ENCODE peak calls at places on chromosomes 2 and 18, in ten cellular contexts. Z, H, Q, X, T, B, K, C, S and I are unnamed samples.

GRCh38 chr2:29322011-29322410 is 206.8 kb downstream of the CLIP4 start:
- ATAC-seq in Z (no peak), K (no peak), C (no peak), H (no peak), Q (no peak), B (no peak), T (no peak), X (no peak), S (no peak), I (peak; percentile 38)

GRCh38 chr2:189127756-189128155 is 51.8 kb downstream of the COL5A2 start:
- ATAC-seq in S (no peak), Z (no peak), K (no peak), C (no peak), X (no peak), B (no peak), Q (no peak), T (no peak), H (no peak), I (no peak)

GRCh38 chr2:217291259-217291658 is 431.4 kb upstream of the TNP1 start:
- ATAC-seq in Z (no peak), S (no peak), X (no peak), C (no peak), Q (no peak), T (no peak), H (no peak), B (no peak), K (no peak), I (no peak)

GRCh38 chr2:17470855-17471641 is 47.2 kb downstream of the RAD51AP2 start:
- ATAC-seq in B (no peak), K (peak; percentile 23), S (no peak), C (no peak), H (peak; percentile 63), X (no peak), Z (no peak), T (no peak), Q (no peak), I (no peak)

GRCh38 chr2:215032153-215032552 is 106.3 kb downstream of the ABCA12 start:
- ATAC-seq in S (no peak), B (no peak), H (no peak), Z (no peak), K (no peak), T (no peak), X (no peak), C (no peak), Q (no peak), I (no peak)

GRCh38 chr2:224155896-224156295 is 116.8 kb upstream of the SERPINE2 start:
- ATAC-seq in H (no peak), T (no peak), Z (no peak), B (no peak), C (no peak), Q (no peak), S (no peak), X (no peak), K (no peak), I (no peak)

GRCh38 chr2:70190086-70190412 is 770 bp downstream of the C2orf42 start:
- ATAC-seq in K (peak; percentile 11), B (peak; percentile 41), C (peak; percentile 7), T (peak; percentile 8), X (no peak), H (peak; percentile 3), Z (peak; percentile 4), Q (peak; percentile 3), S (peak; percentile 7), I (no peak)

GRCh38 chr18:21096760-21097159 is 14.9 kb downstream of the ROCK1 start:
- ATAC-seq in H (no peak), X (no peak), C (no peak), S (no peak), Z (no peak), K (no peak), B (no peak), Q (no peak), T (no peak), I (no peak)